ENCODE peak calls at places on chromosomes 16 and 17, in four cellular contexts. N, Z, F and K are unnamed samples.
A peak's percentile ranks its signal among the peaks of the same experiment; 100 is the strongest.

GRCh38 chr17:773467-774319 is 8.4 kb downstream of the GLOD4 start:
- DNase-seq in Z (no peak), F (no peak), N (no peak), K (no peak)

GRCh38 chr17:66468241-66469087 is 166.1 kb downstream of the PRKCA start:
- DNase-seq in Z (peak; percentile 54), N (no peak), F (no peak), K (no peak)

GRCh38 chr16:3980311-3981111 is 100.0 kb upstream of the CREBBP start:
- DNase-seq in F (no peak), Z (peak; percentile 87), N (no peak), K (no peak)

GRCh38 chr16:52547001-52547833 is at the start of gene TOX3:
- DNase-seq in F (no peak), N (peak; percentile 78), Z (no peak), K (peak; percentile 49)

GRCh38 chr17:80943346-80944145 is 48.1 kb upstream of the CHMP6 start:
- DNase-seq in F (no peak), Z (no peak), N (no peak), K (no peak)

GRCh38 chr17:69961488-69962145 is 113.4 kb upstream of the KCNJ16 start:
- DNase-seq in Z (peak; percentile 45), N (peak; percentile 26), F (no peak), K (no peak)

GRCh38 chr17:40510328-40510648 is 8.9 kb upstream of the TNS4 start:
- DNase-seq in F (no peak), Z (peak; percentile 90), N (no peak), K (no peak)

GRCh38 chr16:86575754-86576557 is 2.4 kb upstream of the FOXL1 start:
- DNase-seq in F (no peak), Z (peak; percentile 97), N (peak; percentile 55), K (no peak)

GRCh38 chr17:17868637-17869522 is 32.1 kb upstream of the SREBF1 start:
- DNase-seq in F (no peak), N (no peak), Z (peak; percentile 49), K (no peak)